ENCODE peak calls at places on chromosome 17, in ten cellular contexts. One of them, this sample, is unnamed.

GRCh38 chr17:18235743-18236256 is 10.4 kb downstream of the LLGL1 start:
- DNase-seq in BE2C: no peak
- DNase-seq in RKO: no peak
- DNase-seq in NCI-H82: no peak
- DNase-seq in AG08396: no peak
- DNase-seq in iPS DF 6.9: no peak
- DNase-seq in T-helper 1 cell: no peak
- DNase-seq in AG04449: no peak
- DNase-seq in uterus: no peak
- DNase-seq in GM19239: no peak
- DNase-seq in this sample: no peak

GRCh38 chr17:40075216-40076100 is 12.7 kb downstream of the THRA start:
- DNase-seq in BE2C: peak
- DNase-seq in RKO: peak
- DNase-seq in NCI-H82: peak
- DNase-seq in AG08396: peak
- DNase-seq in iPS DF 6.9: peak
- DNase-seq in T-helper 1 cell: no peak
- DNase-seq in AG04449: no peak
- DNase-seq in uterus: peak
- DNase-seq in GM19239: no peak
- DNase-seq in this sample: peak

GRCh38 chr17:76873856-76874255 is 5.7 kb downstream of the MGAT5B start:
- DNase-seq in BE2C: no peak
- DNase-seq in RKO: no peak
- DNase-seq in NCI-H82: no peak
- DNase-seq in AG08396: no peak
- DNase-seq in iPS DF 6.9: no peak
- DNase-seq in T-helper 1 cell: no peak
- DNase-seq in AG04449: no peak
- DNase-seq in uterus: no peak
- DNase-seq in GM19239: no peak
- DNase-seq in this sample: no peak

GRCh38 chr17:45341389-45342158 is 24.8 kb upstream of the MAP3K14 start:
- DNase-seq in BE2C: peak
- DNase-seq in RKO: peak
- DNase-seq in NCI-H82: peak
- DNase-seq in AG08396: peak
- DNase-seq in iPS DF 6.9: peak
- DNase-seq in T-helper 1 cell: no peak
- DNase-seq in AG04449: peak
- DNase-seq in uterus: peak
- DNase-seq in GM19239: no peak
- DNase-seq in this sample: peak

GRCh38 chr17:43880420-43880991 is 26.8 kb downstream of the MPP2 start:
- DNase-seq in BE2C: peak
- DNase-seq in RKO: peak
- DNase-seq in NCI-H82: peak
- DNase-seq in AG08396: peak
- DNase-seq in iPS DF 6.9: no peak
- DNase-seq in T-helper 1 cell: no peak
- DNase-seq in AG04449: no peak
- DNase-seq in uterus: peak
- DNase-seq in GM19239: peak
- DNase-seq in this sample: no peak

GRCh38 chr17:73343168-73343634 is 31.4 kb upstream of the CDC42EP4 start:
- DNase-seq in BE2C: peak
- DNase-seq in RKO: no peak
- DNase-seq in NCI-H82: peak
- DNase-seq in AG08396: peak
- DNase-seq in iPS DF 6.9: no peak
- DNase-seq in T-helper 1 cell: no peak
- DNase-seq in AG04449: peak
- DNase-seq in uterus: peak
- DNase-seq in GM19239: no peak
- DNase-seq in this sample: peak

GRCh38 chr17:1492249-1493206 is at the start of gene MYO1C:
- DNase-seq in BE2C: no peak
- DNase-seq in RKO: no peak
- DNase-seq in NCI-H82: no peak
- DNase-seq in AG08396: no peak
- DNase-seq in iPS DF 6.9: no peak
- DNase-seq in T-helper 1 cell: no peak
- DNase-seq in AG04449: no peak
- DNase-seq in uterus: peak
- DNase-seq in GM19239: no peak
- DNase-seq in this sample: no peak

GRCh38 chr17:48351916-48352332 is 78.1 kb downstream of the SKAP1 start:
- DNase-seq in BE2C: no peak
- DNase-seq in RKO: peak
- DNase-seq in NCI-H82: peak
- DNase-seq in AG08396: peak
- DNase-seq in iPS DF 6.9: no peak
- DNase-seq in T-helper 1 cell: no peak
- DNase-seq in AG04449: no peak
- DNase-seq in uterus: no peak
- DNase-seq in GM19239: peak
- DNase-seq in this sample: peak

GRCh38 chr17:48541574-48542113 is 3.3 kb downstream of the HOXB2 start:
- DNase-seq in BE2C: no peak
- DNase-seq in RKO: peak
- DNase-seq in NCI-H82: no peak
- DNase-seq in AG08396: peak
- DNase-seq in iPS DF 6.9: no peak
- DNase-seq in T-helper 1 cell: no peak
- DNase-seq in AG04449: no peak
- DNase-seq in uterus: peak
- DNase-seq in GM19239: no peak
- DNase-seq in this sample: peak

GRCh38 chr17:29575511-29576213 is 7.2 kb downstream of the TP53I13 start:
- DNase-seq in BE2C: no peak
- DNase-seq in RKO: no peak
- DNase-seq in NCI-H82: no peak
- DNase-seq in AG08396: no peak
- DNase-seq in iPS DF 6.9: no peak
- DNase-seq in T-helper 1 cell: no peak
- DNase-seq in AG04449: no peak
- DNase-seq in uterus: no peak
- DNase-seq in GM19239: no peak
- DNase-seq in this sample: no peak

GRCh38 chr17:57959929-57960328 is 4.7 kb upstream of the CUEDC1 start:
- DNase-seq in BE2C: no peak
- DNase-seq in RKO: no peak
- DNase-seq in NCI-H82: no peak
- DNase-seq in AG08396: no peak
- DNase-seq in iPS DF 6.9: no peak
- DNase-seq in T-helper 1 cell: no peak
- DNase-seq in AG04449: no peak
- DNase-seq in uterus: no peak
- DNase-seq in GM19239: no peak
- DNase-seq in this sample: no peak

GRCh38 chr17:59406808-59407381 is 75.4 kb downstream of the YPEL2 start:
- DNase-seq in BE2C: peak
- DNase-seq in RKO: no peak
- DNase-seq in NCI-H82: no peak
- DNase-seq in AG08396: peak
- DNase-seq in iPS DF 6.9: no peak
- DNase-seq in T-helper 1 cell: no peak
- DNase-seq in AG04449: no peak
- DNase-seq in uterus: peak
- DNase-seq in GM19239: no peak
- DNase-seq in this sample: peak

GRCh38 chr17:19021622-19022083 is 17.1 kb upstream of the FAM83G start:
- DNase-seq in BE2C: peak
- DNase-seq in RKO: no peak
- DNase-seq in NCI-H82: peak
- DNase-seq in AG08396: no peak
- DNase-seq in iPS DF 6.9: no peak
- DNase-seq in T-helper 1 cell: no peak
- DNase-seq in AG04449: no peak
- DNase-seq in uterus: no peak
- DNase-seq in GM19239: no peak
- DNase-seq in this sample: no peak

GRCh38 chr17:83180996-83181481 is 101.6 kb downstream of the METRNL start:
- DNase-seq in BE2C: peak
- DNase-seq in RKO: no peak
- DNase-seq in NCI-H82: no peak
- DNase-seq in AG08396: no peak
- DNase-seq in iPS DF 6.9: no peak
- DNase-seq in T-helper 1 cell: no peak
- DNase-seq in AG04449: no peak
- DNase-seq in uterus: no peak
- DNase-seq in GM19239: no peak
- DNase-seq in this sample: no peak

GRCh38 chr17:77127735-77128361 is 12.9 kb upstream of the SEC14L1 start:
- DNase-seq in BE2C: no peak
- DNase-seq in RKO: no peak
- DNase-seq in NCI-H82: no peak
- DNase-seq in AG08396: no peak
- DNase-seq in iPS DF 6.9: no peak
- DNase-seq in T-helper 1 cell: peak
- DNase-seq in AG04449: no peak
- DNase-seq in uterus: no peak
- DNase-seq in GM19239: no peak
- DNase-seq in this sample: no peak

GRCh38 chr17:48816774-48817590 is at the start of gene TTLL6:
- DNase-seq in BE2C: peak
- DNase-seq in RKO: peak
- DNase-seq in NCI-H82: peak
- DNase-seq in AG08396: peak
- DNase-seq in iPS DF 6.9: peak
- DNase-seq in T-helper 1 cell: peak
- DNase-seq in AG04449: no peak
- DNase-seq in uterus: peak
- DNase-seq in GM19239: peak
- DNase-seq in this sample: peak

GRCh38 chr17:14947671-14948070 is 317.5 kb downstream of the PMP22 start:
- DNase-seq in BE2C: no peak
- DNase-seq in RKO: no peak
- DNase-seq in NCI-H82: no peak
- DNase-seq in AG08396: no peak
- DNase-seq in iPS DF 6.9: no peak
- DNase-seq in T-helper 1 cell: no peak
- DNase-seq in AG04449: no peak
- DNase-seq in uterus: no peak
- DNase-seq in GM19239: no peak
- DNase-seq in this sample: no peak

GRCh38 chr17:79065105-79065670 is 9.4 kb upstream of the ENGASE start:
- DNase-seq in BE2C: peak
- DNase-seq in RKO: no peak
- DNase-seq in NCI-H82: peak
- DNase-seq in AG08396: no peak
- DNase-seq in iPS DF 6.9: no peak
- DNase-seq in T-helper 1 cell: no peak
- DNase-seq in AG04449: no peak
- DNase-seq in uterus: no peak
- DNase-seq in GM19239: no peak
- DNase-seq in this sample: no peak

GRCh38 chr17:40362696-40363479 is 1.6 kb downstream of the GJD3 start:
- DNase-seq in BE2C: peak
- DNase-seq in RKO: peak
- DNase-seq in NCI-H82: peak
- DNase-seq in AG08396: peak
- DNase-seq in iPS DF 6.9: no peak
- DNase-seq in T-helper 1 cell: peak
- DNase-seq in AG04449: no peak
- DNase-seq in uterus: peak
- DNase-seq in GM19239: peak
- DNase-seq in this sample: peak

GRCh38 chr17:47649972-47650524 is 329 bp downstream of the KPNB1 start:
- DNase-seq in BE2C: no peak
- DNase-seq in RKO: no peak
- DNase-seq in NCI-H82: no peak
- DNase-seq in AG08396: no peak
- DNase-seq in iPS DF 6.9: no peak
- DNase-seq in T-helper 1 cell: peak
- DNase-seq in AG04449: no peak
- DNase-seq in uterus: no peak
- DNase-seq in GM19239: no peak
- DNase-seq in this sample: no peak

This sample was measured in hepatic stellate cell.